ENCODE peak calls at places on chromosome 12, in nine cellular contexts. M is H7; D is A673; V is dorsolateral prefrontal cortex; A is CD8-positive, alpha-beta memory T cell; Q is prostate gland; R is naive thymus-derived CD4-positive, alpha-beta T cell; C is mammary epithelial cell; P is bronchial epithelial cell. N is an unnamed sample.

GRCh38 chr12:28938581-28939301 is 210.3 kb upstream of the FAR2 start:
- DNase-seq in M (no peak), D (no peak), V (no peak), A (no peak), Q (no peak), R (no peak), C (no peak), P (no peak), N (no peak)

GRCh38 chr12:78540621-78541336 is 323.8 kb upstream of the SYT1 start:
- DNase-seq in M (no peak), D (no peak), V (no peak), A (no peak), Q (no peak), R (no peak), C (no peak), P (no peak), N (no peak)

GRCh38 chr12:7093486-7093885 is 1.2 kb upstream of the C1R start:
- DNase-seq in M (no peak), D (no peak), V (no peak), A (no peak), Q (no peak), R (no peak), C (no peak), P (no peak), N (no peak)

GRCh38 chr12:93785262-93786010 is 108.3 kb downstream of the CRADD start:
- DNase-seq in M (no peak), D (peak; percentile 52), V (no peak), A (peak; percentile 6), Q (peak; percentile 33), R (peak; percentile 29), C (peak; percentile 89), P (peak; percentile 94), N (peak; percentile 92)

GRCh38 chr12:11517080-11517479 is 121.7 kb upstream of the PRB2 start:
- DNase-seq in M (no peak), D (no peak), V (no peak), A (no peak), Q (no peak), R (no peak), C (no peak), P (no peak), N (no peak)

GRCh38 chr12:105485926-105486325 is 155.4 kb downstream of the C12orf75 start:
- DNase-seq in M (no peak), D (no peak), V (no peak), A (no peak), Q (no peak), R (no peak), C (no peak), P (no peak), N (no peak)

GRCh38 chr12:123270380-123271181 is 1.1 kb downstream of the CDK2AP1 start:
- DNase-seq in M (peak; percentile 74), D (peak; percentile 28), V (no peak), A (no peak), Q (no peak), R (no peak), C (peak; percentile 35), P (no peak), N (no peak)

GRCh38 chr12:779745-780734 is 27.7 kb downstream of the WNK1 start:
- DNase-seq in M (no peak), D (peak; percentile 72), V (no peak), A (no peak), Q (no peak), R (no peak), C (peak; percentile 40), P (peak; percentile 66), N (no peak)

GRCh38 chr12:6963741-6964446 is 6.6 kb downstream of the PHB2 start:
- DNase-seq in M (peak; percentile 44), D (no peak), V (no peak), A (no peak), Q (no peak), R (no peak), C (no peak), P (no peak), N (no peak)

GRCh38 chr12:89933911-89934310 is 225.3 kb upstream of the ATP2B1 start:
- DNase-seq in M (no peak), D (no peak), V (no peak), A (no peak), Q (no peak), R (no peak), C (no peak), P (no peak), N (no peak)

GRCh38 chr12:127944211-127944899 is 322.6 kb upstream of the TMEM132C start:
- DNase-seq in M (no peak), D (no peak), V (no peak), A (no peak), Q (no peak), R (no peak), C (no peak), P (no peak), N (no peak)

GRCh38 chr12:89706551-89707348 is 1.9 kb downstream of the ATP2B1 start:
- DNase-seq in M (peak; percentile 18), D (no peak), V (peak; percentile 35), A (no peak), Q (no peak), R (no peak), C (peak; percentile 62), P (peak; percentile 30), N (no peak)

GRCh38 chr12:47307680-47308399 is 228.1 kb upstream of the AMIGO2 start:
- DNase-seq in M (peak; percentile 66), D (peak; percentile 86), V (no peak), A (no peak), Q (peak; percentile 31), R (peak; percentile 62), C (peak; percentile 65), P (peak; percentile 74), N (peak; percentile 51)

GRCh38 chr12:52059582-52060497 is 8.6 kb downstream of the NR4A1 start:
- DNase-seq in M (no peak), D (no peak), V (no peak), A (no peak), Q (no peak), R (no peak), C (no peak), P (peak; percentile 21), N (no peak)

GRCh38 chr12:11805043-11805442 is 155.6 kb downstream of the ETV6 start:
- DNase-seq in M (no peak), D (peak; percentile 39), V (no peak), A (no peak), Q (no peak), R (no peak), C (no peak), P (no peak), N (no peak)

GRCh38 chr12:63918788-63919300 is 74.3 kb downstream of the SRGAP1 start:
- DNase-seq in M (no peak), D (peak; percentile 48), V (no peak), A (no peak), Q (no peak), R (no peak), C (peak; percentile 74), P (peak; percentile 94), N (peak; percentile 76)

GRCh38 chr12:50132505-50133135 is 20.6 kb downstream of the COX14 start:
- DNase-seq in M (peak; percentile 47), D (peak; percentile 61), V (no peak), A (no peak), Q (no peak), R (peak; percentile 36), C (peak; percentile 29), P (peak; percentile 39), N (no peak)

GRCh38 chr12:10033783-10034381 is 3.4 kb downstream of the CLEC9A start:
- DNase-seq in M (no peak), D (peak; percentile 30), V (no peak), A (no peak), Q (no peak), R (no peak), C (peak; percentile 16), P (peak; percentile 27), N (no peak)

DNA sequence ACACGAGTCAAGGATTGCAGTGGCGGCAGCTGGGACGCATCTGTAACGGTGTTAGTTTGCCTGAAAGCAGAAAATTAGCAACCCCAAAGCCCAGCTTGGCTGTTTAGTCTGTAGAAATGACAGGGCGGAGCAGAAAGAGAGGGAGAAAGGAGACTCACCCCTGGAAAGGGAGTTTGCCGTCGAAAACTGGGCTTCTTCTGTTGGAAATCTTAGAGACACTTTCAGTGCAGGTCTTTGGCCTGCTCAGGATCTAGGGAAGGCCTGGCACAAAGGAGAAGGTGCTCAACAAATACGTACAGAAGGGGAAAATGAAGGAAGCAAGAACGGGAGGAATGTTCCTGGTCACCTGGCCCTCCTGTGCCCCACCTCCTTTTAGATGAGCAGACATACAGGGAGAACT is 862 bp upstream of the MYF5 start:
- DNase-seq in M (no peak), D (no peak), V (no peak), A (no peak), Q (no peak), R (no peak), C (no peak), P (no peak), N (no peak)
- H3K27me3 ChIP-seq in M (peaks cover 56% of the 10 kb centered on the region), D (no peaks in the 10 kb centered on the region), V (peaks cover 70% of the 10 kb centered on the region), A (no peaks in the 10 kb centered on the region), Q (no peaks in the 10 kb centered on the region), R (peaks cover 3% of the 10 kb centered on the region), C (peaks cover 33% of the 10 kb centered on the region), P (peaks cover 9% of the 10 kb centered on the region), N (peaks cover 4% of the 10 kb centered on the region)

DNA sequence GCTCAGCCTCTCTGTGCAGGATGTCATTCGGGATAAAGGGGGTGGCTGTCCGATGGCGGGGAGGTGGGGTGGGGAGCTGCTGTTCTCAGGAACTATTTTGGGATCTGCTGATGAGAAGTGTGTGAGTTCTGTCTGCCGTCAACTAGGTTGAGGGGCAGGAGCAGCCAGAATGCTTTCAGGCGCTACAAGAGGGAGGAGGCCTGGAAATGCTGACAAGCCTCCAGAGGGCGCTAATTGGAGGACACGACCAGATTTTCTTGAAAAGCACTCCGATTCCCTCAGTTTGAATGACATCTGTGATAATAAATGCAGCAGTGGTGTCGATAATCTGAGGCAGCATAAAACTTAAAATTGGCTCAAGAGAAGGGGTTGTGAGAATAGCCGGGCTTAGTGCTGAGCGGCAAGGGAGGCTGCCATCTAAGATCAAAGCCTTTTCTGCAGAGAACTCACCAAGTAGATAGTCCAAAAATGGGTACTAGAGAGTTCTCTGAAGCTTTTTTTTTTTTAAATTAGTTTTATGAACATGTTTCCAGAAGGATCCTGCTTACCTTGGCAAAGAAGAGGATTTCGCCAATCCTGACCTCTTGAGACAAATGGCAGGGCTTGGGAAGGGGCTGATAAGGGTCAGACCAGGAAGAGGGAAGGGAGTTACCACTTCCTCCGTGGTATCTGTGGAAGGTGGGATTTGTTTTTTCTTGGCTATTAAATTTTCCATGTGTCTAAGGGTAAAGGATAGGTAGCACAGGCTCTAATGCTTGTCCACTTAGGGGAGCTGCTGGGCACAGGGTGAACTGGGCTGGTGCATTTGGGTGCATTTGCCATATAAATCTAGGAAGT is 94.4 kb downstream of the CRACR2A start:
- DNase-seq in M (peak; percentile 75), D (peak; percentile 70), V (no peak), A (no peak), Q (no peak), R (peak; percentile 12), C (peak; percentile 6), P (peak; percentile 19), N (no peak)
- H3K27me3 ChIP-seq in M (no peaks in the 10 kb centered on the region), D (peaks cover 43% of the 10 kb centered on the region), V (no peaks in the 10 kb centered on the region), A (no peaks in the 10 kb centered on the region), Q (no peaks in the 10 kb centered on the region), R (no peaks in the 10 kb centered on the region), C (peaks cover 10% of the 10 kb centered on the region), P (no peaks in the 10 kb centered on the region), N (peaks cover 8% of the 10 kb centered on the region)

GRCh38 chr12:129002447-129002846 is 149.2 kb downstream of the GLT1D1 start:
- DNase-seq in M (no peak), D (no peak), V (no peak), A (no peak), Q (no peak), R (no peak), C (no peak), P (no peak), N (no peak)
- H3K27me3 ChIP-seq in M (no peaks in the 10 kb centered on the region), D (no peaks in the 10 kb centered on the region), V (no peaks in the 10 kb centered on the region), A (no peaks in the 10 kb centered on the region), Q (no peaks in the 10 kb centered on the region), R (no peaks in the 10 kb centered on the region), C (no peaks in the 10 kb centered on the region), P (no peaks in the 10 kb centered on the region), N (no peaks in the 10 kb centered on the region)

GRCh38 chr12:25625146-25625545 is 72.1 kb upstream of the LMNTD1 start:
- DNase-seq in M (no peak), D (no peak), V (no peak), A (no peak), Q (no peak), R (no peak), C (no peak), P (no peak), N (no peak)
- H3K27me3 ChIP-seq in M (no peaks in the 10 kb centered on the region), D (no peaks in the 10 kb centered on the region), V (no peaks in the 10 kb centered on the region), A (no peaks in the 10 kb centered on the region), Q (no peaks in the 10 kb centered on the region), R (no peaks in the 10 kb centered on the region), C (no peaks in the 10 kb centered on the region), P (no peaks in the 10 kb centered on the region), N (no peaks in the 10 kb centered on the region)

N was measured in SJSA1.